ENCODE peak calls at places on chromosomes 13 and 19, in ten cellular contexts. W is CD4-positive, alpha-beta T cell; X is brain microvascular endothelial cell; O is CD8-positive, alpha-beta memory T cell; I is stomach; B is body of pancreas; P is coronary artery; K is SJSA1; A is GM23248; G is substantia nigra. N is an unnamed sample.

GRCh38 chr19:55443824-55444719 is 972 bp upstream of the SHISA7 start:
- DNase-seq in W (no peak), X (no peak), O (no peak), I (no peak), B (no peak), P (no peak), K (no peak), A (no peak), G (no peak), N (no peak)

GRCh38 chr13:108959254-108959653 is 329.8 kb downstream of the MYO16 start:
- DNase-seq in W (no peak), X (no peak), O (no peak), I (no peak), B (no peak), P (no peak), K (no peak), A (peak), G (no peak), N (no peak)

GRCh38 chr13:45321230-45321629 is 19.8 kb downstream of the TPT1 start:
- DNase-seq in W (no peak), X (no peak), O (no peak), I (no peak), B (no peak), P (no peak), K (no peak), A (no peak), G (no peak), N (no peak)

GRCh38 chr19:35710784-35711723 is 6.7 kb downstream of the ZBTB32 start:
- DNase-seq in W (no peak), X (no peak), O (no peak), I (no peak), B (no peak), P (no peak), K (no peak), A (peak), G (no peak), N (no peak)

GRCh38 chr13:23622991-23623390 is 52.8 kb downstream of the TNFRSF19 start:
- DNase-seq in W (no peak), X (no peak), O (no peak), I (no peak), B (no peak), P (no peak), K (no peak), A (no peak), G (no peak), N (no peak)

GRCh38 chr13:29878101-29878500 is 27.7 kb upstream of the UBL3 start:
- DNase-seq in W (no peak), X (no peak), O (no peak), I (no peak), B (no peak), P (no peak), K (no peak), A (no peak), G (no peak), N (no peak)

GRCh38 chr13:43939149-43939548 is 59.4 kb downstream of the LACC1 start:
- DNase-seq in W (no peak), X (no peak), O (no peak), I (peak), B (no peak), P (no peak), K (no peak), A (no peak), G (no peak), N (no peak)

GRCh38 chr19:58317481-58318072 is 9.2 kb upstream of the ZSCAN22 start:
- DNase-seq in W (no peak), X (peak), O (no peak), I (no peak), B (no peak), P (no peak), K (no peak), A (peak), G (no peak), N (peak)

DNA sequence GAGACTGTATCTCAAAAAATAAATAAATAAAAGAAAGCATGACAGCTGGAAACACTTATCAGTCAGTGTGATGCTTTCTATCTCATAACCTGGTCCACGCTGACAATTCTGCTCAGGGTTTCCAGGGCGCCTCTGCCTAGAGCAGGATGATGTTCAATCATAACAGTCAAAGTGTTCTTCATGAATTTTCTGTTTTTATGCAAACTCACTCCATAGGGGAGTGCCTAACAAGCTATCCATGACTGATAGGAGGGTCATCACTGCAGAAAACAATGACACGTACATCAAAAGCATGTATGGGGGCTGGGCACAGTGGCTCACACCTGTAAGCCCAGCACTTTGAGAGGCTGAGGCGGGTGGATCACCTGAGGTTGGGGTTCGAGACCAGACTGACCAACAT is 41.4 kb upstream of the ZNF83 start:
- DNase-seq in W (no peak), X (no peak), O (no peak), I (no peak), B (no peak), P (no peak), K (no peak), A (no peak), G (no peak), N (no peak)
- H3K27ac ChIP-seq in W (no peak), X (no peak), O (no peak), I (no peak), B (no peak), P (no peak), K (no peak), A (no peak), G (no peak), N (no peak)

GRCh38 chr13:50589139-50589538 is 254.4 kb downstream of the DLEU7 start:
- DNase-seq in W (no peak), X (peak), O (no peak), I (no peak), B (no peak), P (no peak), K (peak), A (peak), G (no peak), N (peak)
- H3K27ac ChIP-seq in W (no peak), X (peak), O (no peak), I (no peak), B (no peak), P (no peak), K (peak), A (peak), G (no peak), N (peak)

GRCh38 chr19:11200015-11200574 is 2.8 kb upstream of the KANK2 start:
- DNase-seq in W (no peak), X (no peak), O (no peak), I (no peak), B (no peak), P (no peak), K (no peak), A (no peak), G (no peak), N (no peak)
- H3K27ac ChIP-seq in W (no peak), X (no peak), O (no peak), I (no peak), B (no peak), P (peak), K (no peak), A (no peak), G (no peak), N (no peak)

GRCh38 chr19:45100202-45100600 is 7.2 kb downstream of the PPP1R37 start:
- DNase-seq in W (no peak), X (no peak), O (no peak), I (no peak), B (no peak), P (no peak), K (no peak), A (no peak), G (no peak), N (no peak)

GRCh38 chr19:45097776-45098520 is 5.0 kb downstream of the PPP1R37 start:
- DNase-seq in W (no peak), X (peak), O (no peak), I (peak), B (peak), P (no peak), K (peak), A (peak), G (peak), N (peak)

GRCh38 chr19:45100797-45101196 is 7.8 kb downstream of the PPP1R37 start:
- DNase-seq in W (no peak), X (peak), O (no peak), I (no peak), B (no peak), P (no peak), K (no peak), A (peak), G (no peak), N (peak)

GRCh38 chr19:45098521-45099464 is 5.8 kb downstream of the PPP1R37 start:
- DNase-seq in W (no peak), X (no peak), O (no peak), I (peak), B (no peak), P (no peak), K (no peak), A (peak), G (peak), N (no peak)

GRCh38 chr19:45099465-45100201 is 6.7 kb downstream of the PPP1R37 start:
- DNase-seq in W (no peak), X (no peak), O (no peak), I (peak), B (peak), P (no peak), K (no peak), A (no peak), G (no peak), N (no peak)
- H3K27ac ChIP-seq in W (no peak), X (peak), O (peak), I (peak), B (peak), P (no peak), K (no peak), A (no peak), G (peak), N (peak)